ENCODE peak calls at places on chromosome 19, in eight cellular contexts. One of them, this sample, is unnamed.

GRCh38 chr19:17775245-17775927 is 19.6 kb upstream of the B3GNT3 start:
- DNase-seq in PC-9: peak; percentile 57
- DNase-seq in mammary epithelial cell: no peak
- DNase-seq in fibroblast of lung: no peak
- DNase-seq in HCT116: no peak
- DNase-seq in K562: peak; percentile 64
- DNase-seq in GM23338: peak; percentile 85
- DNase-seq in PC-3: peak; percentile 74
- DNase-seq in this sample: peak; percentile 49

GRCh38 chr19:18932216-18932841 is 8.7 kb downstream of the HOMER3 start:
- DNase-seq in PC-9: no peak
- DNase-seq in mammary epithelial cell: no peak
- DNase-seq in fibroblast of lung: peak; percentile 35
- DNase-seq in HCT116: peak; percentile 58
- DNase-seq in K562: peak; percentile 98
- DNase-seq in GM23338: peak; percentile 98
- DNase-seq in PC-3: peak; percentile 29
- DNase-seq in this sample: peak; percentile 85

GRCh38 chr19:57566396-57567256 is 7.0 kb upstream of the ZNF550 start:
- DNase-seq in PC-9: no peak
- DNase-seq in mammary epithelial cell: peak; percentile 28
- DNase-seq in fibroblast of lung: peak; percentile 54
- DNase-seq in HCT116: peak; percentile 34
- DNase-seq in K562: peak; percentile 26
- DNase-seq in GM23338: peak; percentile 60
- DNase-seq in PC-3: no peak
- DNase-seq in this sample: peak; percentile 77

GRCh38 chr19:45250832-45251451 is at the start of gene MARK4:
- DNase-seq in PC-9: no peak
- DNase-seq in mammary epithelial cell: peak; percentile 61
- DNase-seq in fibroblast of lung: peak; percentile 39
- DNase-seq in HCT116: peak; percentile 16
- DNase-seq in K562: peak; percentile 95
- DNase-seq in GM23338: peak; percentile 70
- DNase-seq in PC-3: peak; percentile 54
- DNase-seq in this sample: peak; percentile 76

GRCh38 chr19:55117063-55117635 is 288 bp downstream of the PPP1R12C start:
- DNase-seq in PC-9: no peak
- DNase-seq in mammary epithelial cell: no peak
- DNase-seq in fibroblast of lung: no peak
- DNase-seq in HCT116: no peak
- DNase-seq in K562: no peak
- DNase-seq in GM23338: no peak
- DNase-seq in PC-3: no peak
- DNase-seq in this sample: peak; percentile 23

GRCh38 chr19:45243144-45243732 is 2.0 kb downstream of the EXOC3L2 start:
- DNase-seq in PC-9: no peak
- DNase-seq in mammary epithelial cell: no peak
- DNase-seq in fibroblast of lung: no peak
- DNase-seq in HCT116: no peak
- DNase-seq in K562: peak; percentile 76
- DNase-seq in GM23338: no peak
- DNase-seq in PC-3: no peak
- DNase-seq in this sample: no peak

GRCh38 chr19:30932854-30933253 is 416.4 kb downstream of the TSHZ3 start:
- DNase-seq in PC-9: no peak
- DNase-seq in mammary epithelial cell: no peak
- DNase-seq in fibroblast of lung: no peak
- DNase-seq in HCT116: no peak
- DNase-seq in K562: no peak
- DNase-seq in GM23338: no peak
- DNase-seq in PC-3: no peak
- DNase-seq in this sample: no peak

GRCh38 chr19:41308450-41309224 is 1.3 kb upstream of the CCDC97 start:
- DNase-seq in PC-9: peak; percentile 67
- DNase-seq in mammary epithelial cell: peak; percentile 73
- DNase-seq in fibroblast of lung: peak; percentile 74
- DNase-seq in HCT116: peak; percentile 73
- DNase-seq in K562: peak; percentile 75
- DNase-seq in GM23338: peak; percentile 96
- DNase-seq in PC-3: peak; percentile 94
- DNase-seq in this sample: peak; percentile 86

GRCh38 chr19:42224940-42225717 is 5.0 kb downstream of the ZNF526 start:
- DNase-seq in PC-9: no peak
- DNase-seq in mammary epithelial cell: no peak
- DNase-seq in fibroblast of lung: no peak
- DNase-seq in HCT116: no peak
- DNase-seq in K562: no peak
- DNase-seq in GM23338: no peak
- DNase-seq in PC-3: no peak
- DNase-seq in this sample: no peak

GRCh38 chr19:34856052-34856451 is 70.7 kb upstream of the ZNF30 start:
- DNase-seq in PC-9: no peak
- DNase-seq in mammary epithelial cell: no peak
- DNase-seq in fibroblast of lung: no peak
- DNase-seq in HCT116: no peak
- DNase-seq in K562: no peak
- DNase-seq in GM23338: no peak
- DNase-seq in PC-3: no peak
- DNase-seq in this sample: no peak

GRCh38 chr19:34851277-34851804 is 75.4 kb upstream of the ZNF30 start:
- DNase-seq in PC-9: no peak
- DNase-seq in mammary epithelial cell: peak; percentile 4
- DNase-seq in fibroblast of lung: no peak
- DNase-seq in HCT116: peak; percentile 18
- DNase-seq in K562: no peak
- DNase-seq in GM23338: peak; percentile 73
- DNase-seq in PC-3: peak; percentile 42
- DNase-seq in this sample: peak; percentile 65

GRCh38 chr19:34847393-34847792 is 74.4 kb upstream of the ZNF599 start:
- DNase-seq in PC-9: no peak
- DNase-seq in mammary epithelial cell: no peak
- DNase-seq in fibroblast of lung: no peak
- DNase-seq in HCT116: no peak
- DNase-seq in K562: no peak
- DNase-seq in GM23338: no peak
- DNase-seq in PC-3: peak; percentile 3
- DNase-seq in this sample: no peak

GRCh38 chr19:34853369-34853768 is 73.3 kb upstream of the ZNF30 start:
- DNase-seq in PC-9: no peak
- DNase-seq in mammary epithelial cell: no peak
- DNase-seq in fibroblast of lung: no peak
- DNase-seq in HCT116: no peak
- DNase-seq in K562: no peak
- DNase-seq in GM23338: no peak
- DNase-seq in PC-3: no peak
- DNase-seq in this sample: peak; percentile 39
- H2AFZ ChIP-seq in PC-9: no peak overlapping the region
- H2AFZ ChIP-seq in mammary epithelial cell: no peak overlapping the region
- H2AFZ ChIP-seq in fibroblast of lung: no peak overlapping the region
- H2AFZ ChIP-seq in HCT116: no peak overlapping the region
- H2AFZ ChIP-seq in K562: no peak overlapping the region
- H2AFZ ChIP-seq in GM23338: no peak overlapping the region
- H2AFZ ChIP-seq in PC-3: no peak overlapping the region
- H2AFZ ChIP-seq in this sample: no peak overlapping the region

GRCh38 chr19:15280048-15280725 is 47.9 kb upstream of the EPHX3 start:
- DNase-seq in PC-9: peak; percentile 74
- DNase-seq in mammary epithelial cell: no peak
- DNase-seq in fibroblast of lung: no peak
- DNase-seq in HCT116: no peak
- DNase-seq in K562: no peak
- DNase-seq in GM23338: no peak
- DNase-seq in PC-3: peak; percentile 56
- DNase-seq in this sample: no peak

GRCh38 chr19:15279326-15279904 is 47.2 kb upstream of the EPHX3 start:
- DNase-seq in PC-9: no peak
- DNase-seq in mammary epithelial cell: no peak
- DNase-seq in fibroblast of lung: no peak
- DNase-seq in HCT116: no peak
- DNase-seq in K562: no peak
- DNase-seq in GM23338: no peak
- DNase-seq in PC-3: no peak
- DNase-seq in this sample: no peak

GRCh38 chr19:15282311-15282705 is 50.0 kb downstream of the BRD4 start:
- DNase-seq in PC-9: peak; percentile 46
- DNase-seq in mammary epithelial cell: peak; percentile 87
- DNase-seq in fibroblast of lung: no peak
- DNase-seq in HCT116: no peak
- DNase-seq in K562: no peak
- DNase-seq in GM23338: no peak
- DNase-seq in PC-3: no peak
- DNase-seq in this sample: no peak

GRCh38 chr19:15283141-15283885 is 49.0 kb downstream of the BRD4 start:
- DNase-seq in PC-9: no peak
- DNase-seq in mammary epithelial cell: peak; percentile 46
- DNase-seq in fibroblast of lung: peak; percentile 82
- DNase-seq in HCT116: no peak
- DNase-seq in K562: no peak
- DNase-seq in GM23338: no peak
- DNase-seq in PC-3: peak; percentile 28
- DNase-seq in this sample: no peak

DNA sequence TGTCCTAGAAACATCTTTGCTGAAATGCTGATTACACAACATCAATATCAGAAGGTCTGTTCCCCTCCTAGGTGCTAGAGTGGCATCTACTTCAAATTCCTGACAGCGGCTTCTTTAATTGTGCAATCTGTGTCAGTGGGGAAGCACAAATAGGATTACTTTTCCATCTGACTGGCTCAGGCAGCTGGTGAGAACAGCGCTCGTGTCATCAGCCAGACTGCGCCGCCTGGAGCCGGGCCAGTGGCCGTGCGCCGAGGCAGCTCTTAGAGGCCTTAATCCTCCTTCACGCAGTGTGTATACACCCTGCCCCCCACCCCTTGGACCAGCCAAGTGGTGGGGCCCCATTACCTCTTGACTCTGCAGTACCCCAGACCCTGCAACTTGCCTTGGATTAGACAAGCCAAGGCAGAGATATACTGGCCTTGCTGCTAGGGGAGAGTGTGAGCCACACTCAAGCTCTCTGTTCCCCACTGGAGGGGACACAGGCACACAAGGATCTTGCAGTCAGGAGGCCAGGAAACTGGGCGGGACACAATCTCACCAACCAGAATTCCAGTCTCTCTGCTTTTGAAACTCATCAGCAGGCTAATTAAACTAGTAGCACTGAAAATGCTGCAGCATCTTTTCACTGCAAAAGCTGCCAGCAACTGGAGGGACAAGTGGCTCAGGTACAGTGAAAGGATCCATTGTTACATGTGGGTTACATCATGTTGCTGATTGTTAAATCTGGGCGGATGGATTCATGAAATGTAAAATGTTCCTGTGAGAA is 48.9 kb upstream of the EPHX3 start:
- DNase-seq in PC-9: peak; percentile 77
- DNase-seq in mammary epithelial cell: peak; percentile 72
- DNase-seq in fibroblast of lung: peak; percentile 86
- DNase-seq in HCT116: no peak
- DNase-seq in K562: peak; percentile 39
- DNase-seq in GM23338: no peak
- DNase-seq in PC-3: peak; percentile 23
- DNase-seq in this sample: no peak
- TF ChIP-seq CTCF in PC-9: no peak
- TF ChIP-seq CTCF in mammary epithelial cell: no peak
- TF ChIP-seq CTCF in fibroblast of lung: peak; percentile 21
- TF ChIP-seq CTCF in HCT116: no peak
- TF ChIP-seq CTCF in K562: peak; percentile 48
- TF ChIP-seq CTCF in GM23338: no peak
- TF ChIP-seq CTCF in PC-3: no peak
- TF ChIP-seq CTCF in this sample: no peak

GRCh38 chr19:4980838-4981680 is 12.1 kb downstream of the KDM4B start:
- DNase-seq in PC-9: no peak
- DNase-seq in mammary epithelial cell: no peak
- DNase-seq in fibroblast of lung: no peak
- DNase-seq in HCT116: no peak
- DNase-seq in K562: peak; percentile 27
- DNase-seq in GM23338: peak; percentile 72
- DNase-seq in PC-3: no peak
- DNase-seq in this sample: no peak
- H2AFZ ChIP-seq in PC-9: no peak overlapping the region
- H2AFZ ChIP-seq in mammary epithelial cell: no peak overlapping the region
- H2AFZ ChIP-seq in fibroblast of lung: no peak overlapping the region
- H2AFZ ChIP-seq in HCT116: no peak overlapping the region
- H2AFZ ChIP-seq in K562: no peak overlapping the region
- H2AFZ ChIP-seq in GM23338: no peak overlapping the region
- H2AFZ ChIP-seq in PC-3: no peak overlapping the region
- H2AFZ ChIP-seq in this sample: no peak overlapping the region

GRCh38 chr19:38543286-38543806 is 74.4 kb downstream of the MAP4K1 start:
- DNase-seq in PC-9: no peak
- DNase-seq in mammary epithelial cell: no peak
- DNase-seq in fibroblast of lung: no peak
- DNase-seq in HCT116: no peak
- DNase-seq in K562: no peak
- DNase-seq in GM23338: no peak
- DNase-seq in PC-3: no peak
- DNase-seq in this sample: no peak

GRCh38 chr19:38545596-38545995 is 72.2 kb downstream of the MAP4K1 start:
- DNase-seq in PC-9: no peak
- DNase-seq in mammary epithelial cell: no peak
- DNase-seq in fibroblast of lung: no peak
- DNase-seq in HCT116: no peak
- DNase-seq in K562: no peak
- DNase-seq in GM23338: no peak
- DNase-seq in PC-3: no peak
- DNase-seq in this sample: no peak

GRCh38 chr19:38542040-38542439 is 75.7 kb downstream of the MAP4K1 start:
- DNase-seq in PC-9: no peak
- DNase-seq in mammary epithelial cell: no peak
- DNase-seq in fibroblast of lung: no peak
- DNase-seq in HCT116: no peak
- DNase-seq in K562: no peak
- DNase-seq in GM23338: no peak
- DNase-seq in PC-3: no peak
- DNase-seq in this sample: no peak

GRCh38 chr19:38544569-38545315 is 73.0 kb downstream of the MAP4K1 start:
- DNase-seq in PC-9: peak; percentile 73
- DNase-seq in mammary epithelial cell: no peak
- DNase-seq in fibroblast of lung: peak; percentile 7
- DNase-seq in HCT116: peak; percentile 56
- DNase-seq in K562: peak; percentile 59
- DNase-seq in GM23338: peak; percentile 21
- DNase-seq in PC-3: no peak
- DNase-seq in this sample: peak; percentile 89

DNA sequence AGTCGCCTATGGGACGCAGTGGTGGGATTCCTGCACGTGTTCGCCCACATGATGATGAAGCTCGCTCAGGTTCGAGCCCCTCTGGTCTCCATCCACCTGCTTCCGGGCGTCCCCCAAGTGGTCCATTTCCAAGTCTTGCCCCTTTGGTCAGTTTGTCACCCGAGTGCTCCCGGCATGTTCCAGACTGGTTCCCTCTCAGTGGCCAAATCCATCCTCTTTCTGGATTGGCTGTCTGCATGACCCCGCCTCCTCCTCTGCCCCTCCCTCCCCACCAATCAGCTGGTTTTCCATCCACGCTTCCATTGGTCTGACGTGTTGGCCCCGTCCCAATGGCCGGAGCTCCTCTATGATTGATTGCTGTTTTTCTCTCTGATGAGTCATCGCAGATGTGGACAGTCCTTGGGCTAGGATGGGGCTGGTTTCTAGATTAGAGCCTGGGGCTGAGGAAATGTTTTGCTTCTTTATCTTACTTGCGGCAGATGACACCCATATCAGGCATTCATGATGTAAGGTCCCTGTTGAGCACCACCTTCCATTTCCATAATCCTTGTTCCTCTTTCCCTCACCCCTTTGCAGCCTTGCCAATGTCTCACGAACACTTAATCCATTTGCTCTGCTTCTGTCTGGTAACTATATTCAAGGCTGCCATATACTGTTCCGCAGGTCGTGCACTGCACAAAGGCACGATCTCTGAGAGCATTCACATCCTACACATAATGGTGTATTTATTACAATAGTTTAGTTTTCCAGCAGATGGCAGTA is 73.8 kb downstream of the MAP4K1 start:
- DNase-seq in PC-9: peak; percentile 87
- DNase-seq in mammary epithelial cell: peak; percentile 93
- DNase-seq in fibroblast of lung: peak; percentile 85
- DNase-seq in HCT116: peak; percentile 87
- DNase-seq in K562: peak; percentile 98
- DNase-seq in GM23338: peak; percentile 72
- DNase-seq in PC-3: peak; percentile 80
- DNase-seq in this sample: peak; percentile 59
- TF ChIP-seq CTCF in PC-9: peak; percentile 83
- TF ChIP-seq CTCF in mammary epithelial cell: peak; percentile 73
- TF ChIP-seq CTCF in fibroblast of lung: no peak
- TF ChIP-seq CTCF in HCT116: no peak
- TF ChIP-seq CTCF in K562: peak; percentile 84
- TF ChIP-seq CTCF in GM23338: peak; percentile 50
- TF ChIP-seq CTCF in PC-3: peak; percentile 74
- TF ChIP-seq CTCF in this sample: no peak